ENCODE peak calls at places on chromosomes 4 and X, in ten cellular contexts. One of them, this sample, is unnamed.

GRCh38 chr4:119124314-119124713 is 11.3 kb upstream of the MYOZ2 start:
- DNase-seq in kidney glomerular epithelial cell: no peak
- DNase-seq in neuronal stem cell: no peak
- DNase-seq in body of pancreas: no peak
- DNase-seq in endothelial cell: no peak
- DNase-seq in Peyer's patch: no peak
- DNase-seq in activated naive CD8-positive, alpha-beta T cell treated with anti-CD3 and anti-CD28 coated beads, Interleukin-2, amount 50 U/mL, for 16 hours: no peak
- DNase-seq in frontal cortex: no peak
- DNase-seq in stimulated activated CD8-positive, alpha-beta memory T cell treated with anti-CD3 and anti-CD28 coated beads, Interleukin-4, amount 100 ng/mL, for 4 hours: no peak
- DNase-seq in A172: peak
- DNase-seq in this sample: no peak

GRCh38 chr4:47814896-47815295 is 23.0 kb downstream of the CORIN start:
- DNase-seq in stimulated activated CD8-positive, alpha-beta memory T cell treated with anti-CD3 and anti-CD28 coated beads, Interleukin-4, amount 100 ng/mL, for 4 hours: no peak
- DNase-seq in endothelial cell: no peak
- DNase-seq in A172: no peak
- DNase-seq in kidney glomerular epithelial cell: no peak
- DNase-seq in activated naive CD8-positive, alpha-beta T cell treated with anti-CD3 and anti-CD28 coated beads, Interleukin-2, amount 50 U/mL, for 16 hours: no peak
- DNase-seq in neuronal stem cell: no peak
- DNase-seq in body of pancreas: no peak
- DNase-seq in Peyer's patch: no peak
- DNase-seq in frontal cortex: no peak
- DNase-seq in this sample: no peak

GRCh38 chrX:153495362-153495751 is 577 bp downstream of the BGN start:
- DNase-seq in Peyer's patch: no peak
- DNase-seq in kidney glomerular epithelial cell: peak
- DNase-seq in A172: no peak
- DNase-seq in frontal cortex: no peak
- DNase-seq in endothelial cell: no peak
- DNase-seq in stimulated activated CD8-positive, alpha-beta memory T cell treated with anti-CD3 and anti-CD28 coated beads, Interleukin-4, amount 100 ng/mL, for 4 hours: no peak
- DNase-seq in body of pancreas: peak
- DNase-seq in neuronal stem cell: no peak
- DNase-seq in activated naive CD8-positive, alpha-beta T cell treated with anti-CD3 and anti-CD28 coated beads, Interleukin-2, amount 50 U/mL, for 16 hours: no peak
- DNase-seq in this sample: peak

GRCh38 chr4:41012308-41012707 is 202.0 kb downstream of the APBB2 start:
- DNase-seq in A172: no peak
- DNase-seq in Peyer's patch: no peak
- DNase-seq in frontal cortex: no peak
- DNase-seq in body of pancreas: no peak
- DNase-seq in stimulated activated CD8-positive, alpha-beta memory T cell treated with anti-CD3 and anti-CD28 coated beads, Interleukin-4, amount 100 ng/mL, for 4 hours: no peak
- DNase-seq in activated naive CD8-positive, alpha-beta T cell treated with anti-CD3 and anti-CD28 coated beads, Interleukin-2, amount 50 U/mL, for 16 hours: no peak
- DNase-seq in endothelial cell: no peak
- DNase-seq in neuronal stem cell: no peak
- DNase-seq in kidney glomerular epithelial cell: no peak
- DNase-seq in this sample: no peak

GRCh38 chr4:113339430-113339813 is 290.0 kb downstream of the ANK2 start:
- DNase-seq in A172: no peak
- DNase-seq in neuronal stem cell: no peak
- DNase-seq in activated naive CD8-positive, alpha-beta T cell treated with anti-CD3 and anti-CD28 coated beads, Interleukin-2, amount 50 U/mL, for 16 hours: no peak
- DNase-seq in frontal cortex: no peak
- DNase-seq in stimulated activated CD8-positive, alpha-beta memory T cell treated with anti-CD3 and anti-CD28 coated beads, Interleukin-4, amount 100 ng/mL, for 4 hours: no peak
- DNase-seq in body of pancreas: no peak
- DNase-seq in kidney glomerular epithelial cell: no peak
- DNase-seq in Peyer's patch: no peak
- DNase-seq in endothelial cell: no peak
- DNase-seq in this sample: no peak

GRCh38 chr4:104966349-104967033 is 180.2 kb upstream of the TET2 start:
- DNase-seq in body of pancreas: peak
- DNase-seq in endothelial cell: no peak
- DNase-seq in neuronal stem cell: no peak
- DNase-seq in activated naive CD8-positive, alpha-beta T cell treated with anti-CD3 and anti-CD28 coated beads, Interleukin-2, amount 50 U/mL, for 16 hours: no peak
- DNase-seq in stimulated activated CD8-positive, alpha-beta memory T cell treated with anti-CD3 and anti-CD28 coated beads, Interleukin-4, amount 100 ng/mL, for 4 hours: no peak
- DNase-seq in frontal cortex: no peak
- DNase-seq in A172: no peak
- DNase-seq in Peyer's patch: no peak
- DNase-seq in kidney glomerular epithelial cell: no peak
- DNase-seq in this sample: no peak

GRCh38 chr4:18248611-18249010 is 227.1 kb upstream of the LCORL start:
- DNase-seq in Peyer's patch: no peak
- DNase-seq in endothelial cell: no peak
- DNase-seq in body of pancreas: no peak
- DNase-seq in A172: no peak
- DNase-seq in kidney glomerular epithelial cell: no peak
- DNase-seq in neuronal stem cell: no peak
- DNase-seq in stimulated activated CD8-positive, alpha-beta memory T cell treated with anti-CD3 and anti-CD28 coated beads, Interleukin-4, amount 100 ng/mL, for 4 hours: no peak
- DNase-seq in frontal cortex: no peak
- DNase-seq in activated naive CD8-positive, alpha-beta T cell treated with anti-CD3 and anti-CD28 coated beads, Interleukin-2, amount 50 U/mL, for 16 hours: no peak
- DNase-seq in this sample: no peak

GRCh38 chrX:72545990-72546389 is 26.7 kb downstream of the HDAC8 start:
- DNase-seq in endothelial cell: no peak
- DNase-seq in A172: no peak
- DNase-seq in body of pancreas: peak
- DNase-seq in stimulated activated CD8-positive, alpha-beta memory T cell treated with anti-CD3 and anti-CD28 coated beads, Interleukin-4, amount 100 ng/mL, for 4 hours: no peak
- DNase-seq in neuronal stem cell: no peak
- DNase-seq in activated naive CD8-positive, alpha-beta T cell treated with anti-CD3 and anti-CD28 coated beads, Interleukin-2, amount 50 U/mL, for 16 hours: no peak
- DNase-seq in kidney glomerular epithelial cell: no peak
- DNase-seq in frontal cortex: no peak
- DNase-seq in Peyer's patch: no peak
- DNase-seq in this sample: no peak

GRCh38 chr4:93319011-93319410 is 509.5 kb upstream of the ATOH1 start:
- DNase-seq in stimulated activated CD8-positive, alpha-beta memory T cell treated with anti-CD3 and anti-CD28 coated beads, Interleukin-4, amount 100 ng/mL, for 4 hours: no peak
- DNase-seq in activated naive CD8-positive, alpha-beta T cell treated with anti-CD3 and anti-CD28 coated beads, Interleukin-2, amount 50 U/mL, for 16 hours: no peak
- DNase-seq in Peyer's patch: no peak
- DNase-seq in endothelial cell: no peak
- DNase-seq in body of pancreas: no peak
- DNase-seq in A172: no peak
- DNase-seq in kidney glomerular epithelial cell: no peak
- DNase-seq in neuronal stem cell: no peak
- DNase-seq in frontal cortex: no peak
- DNase-seq in this sample: no peak

GRCh38 chr4:100694467-100694866 is 176.6 kb upstream of the EMCN start:
- DNase-seq in A172: no peak
- DNase-seq in neuronal stem cell: no peak
- DNase-seq in frontal cortex: no peak
- DNase-seq in body of pancreas: no peak
- DNase-seq in activated naive CD8-positive, alpha-beta T cell treated with anti-CD3 and anti-CD28 coated beads, Interleukin-2, amount 50 U/mL, for 16 hours: no peak
- DNase-seq in kidney glomerular epithelial cell: no peak
- DNase-seq in stimulated activated CD8-positive, alpha-beta memory T cell treated with anti-CD3 and anti-CD28 coated beads, Interleukin-4, amount 100 ng/mL, for 4 hours: no peak
- DNase-seq in Peyer's patch: no peak
- DNase-seq in endothelial cell: no peak
- DNase-seq in this sample: no peak

GRCh38 chrX:9670136-9670905 is 95.3 kb downstream of the GPR143 start:
- DNase-seq in A172: peak
- DNase-seq in frontal cortex: no peak
- DNase-seq in activated naive CD8-positive, alpha-beta T cell treated with anti-CD3 and anti-CD28 coated beads, Interleukin-2, amount 50 U/mL, for 16 hours: no peak
- DNase-seq in neuronal stem cell: no peak
- DNase-seq in kidney glomerular epithelial cell: no peak
- DNase-seq in body of pancreas: no peak
- DNase-seq in Peyer's patch: no peak
- DNase-seq in endothelial cell: no peak
- DNase-seq in stimulated activated CD8-positive, alpha-beta memory T cell treated with anti-CD3 and anti-CD28 coated beads, Interleukin-4, amount 100 ng/mL, for 4 hours: no peak
- DNase-seq in this sample: no peak

GRCh38 chrX:97897998-97898397 is 1014.3 kb downstream of the RPA4 start:
- DNase-seq in frontal cortex: no peak
- DNase-seq in body of pancreas: no peak
- DNase-seq in activated naive CD8-positive, alpha-beta T cell treated with anti-CD3 and anti-CD28 coated beads, Interleukin-2, amount 50 U/mL, for 16 hours: no peak
- DNase-seq in A172: no peak
- DNase-seq in kidney glomerular epithelial cell: no peak
- DNase-seq in neuronal stem cell: no peak
- DNase-seq in stimulated activated CD8-positive, alpha-beta memory T cell treated with anti-CD3 and anti-CD28 coated beads, Interleukin-4, amount 100 ng/mL, for 4 hours: no peak
- DNase-seq in Peyer's patch: no peak
- DNase-seq in endothelial cell: no peak
- DNase-seq in this sample: no peak

GRCh38 chr4:178329226-178329872 is 887.1 kb upstream of the AGA start:
- DNase-seq in stimulated activated CD8-positive, alpha-beta memory T cell treated with anti-CD3 and anti-CD28 coated beads, Interleukin-4, amount 100 ng/mL, for 4 hours: no peak
- DNase-seq in activated naive CD8-positive, alpha-beta T cell treated with anti-CD3 and anti-CD28 coated beads, Interleukin-2, amount 50 U/mL, for 16 hours: no peak
- DNase-seq in body of pancreas: no peak
- DNase-seq in Peyer's patch: no peak
- DNase-seq in endothelial cell: no peak
- DNase-seq in neuronal stem cell: no peak
- DNase-seq in kidney glomerular epithelial cell: no peak
- DNase-seq in frontal cortex: no peak
- DNase-seq in A172: no peak
- DNase-seq in this sample: no peak

GRCh38 chr4:121819216-121819980 is 4.3 kb downstream of the CCNA2 start:
- DNase-seq in kidney glomerular epithelial cell: peak
- DNase-seq in neuronal stem cell: no peak
- DNase-seq in Peyer's patch: no peak
- DNase-seq in activated naive CD8-positive, alpha-beta T cell treated with anti-CD3 and anti-CD28 coated beads, Interleukin-2, amount 50 U/mL, for 16 hours: no peak
- DNase-seq in frontal cortex: no peak
- DNase-seq in endothelial cell: no peak
- DNase-seq in A172: no peak
- DNase-seq in stimulated activated CD8-positive, alpha-beta memory T cell treated with anti-CD3 and anti-CD28 coated beads, Interleukin-4, amount 100 ng/mL, for 4 hours: no peak
- DNase-seq in body of pancreas: no peak
- DNase-seq in this sample: no peak

GRCh38 chr4:1080961-1081688 is 32.2 kb downstream of the RNF212 start:
- DNase-seq in neuronal stem cell: no peak
- DNase-seq in body of pancreas: no peak
- DNase-seq in kidney glomerular epithelial cell: no peak
- DNase-seq in stimulated activated CD8-positive, alpha-beta memory T cell treated with anti-CD3 and anti-CD28 coated beads, Interleukin-4, amount 100 ng/mL, for 4 hours: no peak
- DNase-seq in A172: peak
- DNase-seq in Peyer's patch: peak
- DNase-seq in activated naive CD8-positive, alpha-beta T cell treated with anti-CD3 and anti-CD28 coated beads, Interleukin-2, amount 50 U/mL, for 16 hours: no peak
- DNase-seq in frontal cortex: no peak
- DNase-seq in endothelial cell: no peak
- DNase-seq in this sample: peak

GRCh38 chrX:101931104-101931493 is 728 bp downstream of the ZMAT1 start:
- DNase-seq in neuronal stem cell: peak
- DNase-seq in Peyer's patch: no peak
- DNase-seq in activated naive CD8-positive, alpha-beta T cell treated with anti-CD3 and anti-CD28 coated beads, Interleukin-2, amount 50 U/mL, for 16 hours: no peak
- DNase-seq in A172: peak
- DNase-seq in kidney glomerular epithelial cell: no peak
- DNase-seq in endothelial cell: no peak
- DNase-seq in frontal cortex: no peak
- DNase-seq in body of pancreas: no peak
- DNase-seq in stimulated activated CD8-positive, alpha-beta memory T cell treated with anti-CD3 and anti-CD28 coated beads, Interleukin-4, amount 100 ng/mL, for 4 hours: no peak
- DNase-seq in this sample: no peak

GRCh38 chr4:25696409-25696808 is 40.8 kb downstream of the SLC34A2 start:
- DNase-seq in A172: no peak
- DNase-seq in neuronal stem cell: no peak
- DNase-seq in endothelial cell: no peak
- DNase-seq in stimulated activated CD8-positive, alpha-beta memory T cell treated with anti-CD3 and anti-CD28 coated beads, Interleukin-4, amount 100 ng/mL, for 4 hours: no peak
- DNase-seq in activated naive CD8-positive, alpha-beta T cell treated with anti-CD3 and anti-CD28 coated beads, Interleukin-2, amount 50 U/mL, for 16 hours: no peak
- DNase-seq in body of pancreas: no peak
- DNase-seq in frontal cortex: no peak
- DNase-seq in Peyer's patch: peak
- DNase-seq in kidney glomerular epithelial cell: no peak
- DNase-seq in this sample: no peak

GRCh38 chr4:82519072-82519471 is 42.7 kb downstream of the TMEM150C start:
- DNase-seq in A172: peak
- DNase-seq in endothelial cell: no peak
- DNase-seq in neuronal stem cell: no peak
- DNase-seq in frontal cortex: no peak
- DNase-seq in body of pancreas: no peak
- DNase-seq in kidney glomerular epithelial cell: peak
- DNase-seq in activated naive CD8-positive, alpha-beta T cell treated with anti-CD3 and anti-CD28 coated beads, Interleukin-2, amount 50 U/mL, for 16 hours: no peak
- DNase-seq in Peyer's patch: no peak
- DNase-seq in stimulated activated CD8-positive, alpha-beta memory T cell treated with anti-CD3 and anti-CD28 coated beads, Interleukin-4, amount 100 ng/mL, for 4 hours: no peak
- DNase-seq in this sample: no peak

GRCh38 chr4:20554134-20554533 is 146.1 kb upstream of the PACRGL start:
- DNase-seq in body of pancreas: no peak
- DNase-seq in Peyer's patch: no peak
- DNase-seq in activated naive CD8-positive, alpha-beta T cell treated with anti-CD3 and anti-CD28 coated beads, Interleukin-2, amount 50 U/mL, for 16 hours: no peak
- DNase-seq in A172: no peak
- DNase-seq in neuronal stem cell: no peak
- DNase-seq in kidney glomerular epithelial cell: no peak
- DNase-seq in frontal cortex: no peak
- DNase-seq in endothelial cell: no peak
- DNase-seq in stimulated activated CD8-positive, alpha-beta memory T cell treated with anti-CD3 and anti-CD28 coated beads, Interleukin-4, amount 100 ng/mL, for 4 hours: no peak
- DNase-seq in this sample: no peak

GRCh38 chrX:26442340-26442739 is 226.4 kb downstream of the MAGEB5 start:
- DNase-seq in stimulated activated CD8-positive, alpha-beta memory T cell treated with anti-CD3 and anti-CD28 coated beads, Interleukin-4, amount 100 ng/mL, for 4 hours: no peak
- DNase-seq in neuronal stem cell: peak
- DNase-seq in kidney glomerular epithelial cell: no peak
- DNase-seq in A172: peak
- DNase-seq in endothelial cell: peak
- DNase-seq in body of pancreas: peak
- DNase-seq in frontal cortex: no peak
- DNase-seq in activated naive CD8-positive, alpha-beta T cell treated with anti-CD3 and anti-CD28 coated beads, Interleukin-2, amount 50 U/mL, for 16 hours: no peak
- DNase-seq in Peyer's patch: no peak
- DNase-seq in this sample: no peak

GRCh38 chr4:101183658-101184373 is 163.5 kb downstream of the PPP3CA start:
- DNase-seq in neuronal stem cell: no peak
- DNase-seq in Peyer's patch: no peak
- DNase-seq in endothelial cell: no peak
- DNase-seq in frontal cortex: no peak
- DNase-seq in kidney glomerular epithelial cell: peak
- DNase-seq in body of pancreas: no peak
- DNase-seq in activated naive CD8-positive, alpha-beta T cell treated with anti-CD3 and anti-CD28 coated beads, Interleukin-2, amount 50 U/mL, for 16 hours: no peak
- DNase-seq in stimulated activated CD8-positive, alpha-beta memory T cell treated with anti-CD3 and anti-CD28 coated beads, Interleukin-4, amount 100 ng/mL, for 4 hours: no peak
- DNase-seq in A172: no peak
- DNase-seq in this sample: no peak

GRCh38 chr4:5919044-5919443 is 26.2 kb upstream of the CRMP1 start:
- DNase-seq in Peyer's patch: no peak
- DNase-seq in stimulated activated CD8-positive, alpha-beta memory T cell treated with anti-CD3 and anti-CD28 coated beads, Interleukin-4, amount 100 ng/mL, for 4 hours: no peak
- DNase-seq in A172: no peak
- DNase-seq in body of pancreas: no peak
- DNase-seq in activated naive CD8-positive, alpha-beta T cell treated with anti-CD3 and anti-CD28 coated beads, Interleukin-2, amount 50 U/mL, for 16 hours: no peak
- DNase-seq in endothelial cell: no peak
- DNase-seq in neuronal stem cell: no peak
- DNase-seq in frontal cortex: no peak
- DNase-seq in kidney glomerular epithelial cell: no peak
- DNase-seq in this sample: no peak

GRCh38 chr4:152259866-152260265 is 276.0 kb downstream of the FBXW7 start:
- DNase-seq in kidney glomerular epithelial cell: peak
- DNase-seq in body of pancreas: no peak
- DNase-seq in A172: peak
- DNase-seq in Peyer's patch: no peak
- DNase-seq in endothelial cell: no peak
- DNase-seq in activated naive CD8-positive, alpha-beta T cell treated with anti-CD3 and anti-CD28 coated beads, Interleukin-2, amount 50 U/mL, for 16 hours: no peak
- DNase-seq in neuronal stem cell: no peak
- DNase-seq in frontal cortex: no peak
- DNase-seq in stimulated activated CD8-positive, alpha-beta memory T cell treated with anti-CD3 and anti-CD28 coated beads, Interleukin-4, amount 100 ng/mL, for 4 hours: no peak
- DNase-seq in this sample: no peak

GRCh38 chr4:109820563-109820962 is 5.0 kb downstream of the GAR1 start:
- DNase-seq in neuronal stem cell: no peak
- DNase-seq in body of pancreas: no peak
- DNase-seq in kidney glomerular epithelial cell: no peak
- DNase-seq in A172: no peak
- DNase-seq in endothelial cell: no peak
- DNase-seq in stimulated activated CD8-positive, alpha-beta memory T cell treated with anti-CD3 and anti-CD28 coated beads, Interleukin-4, amount 100 ng/mL, for 4 hours: no peak
- DNase-seq in Peyer's patch: no peak
- DNase-seq in activated naive CD8-positive, alpha-beta T cell treated with anti-CD3 and anti-CD28 coated beads, Interleukin-2, amount 50 U/mL, for 16 hours: no peak
- DNase-seq in frontal cortex: no peak
- DNase-seq in this sample: no peak

GRCh38 chr4:124948976-124949597 is 236.6 kb upstream of the ANKRD50 start:
- DNase-seq in endothelial cell: no peak
- DNase-seq in frontal cortex: no peak
- DNase-seq in body of pancreas: no peak
- DNase-seq in kidney glomerular epithelial cell: peak
- DNase-seq in neuronal stem cell: no peak
- DNase-seq in stimulated activated CD8-positive, alpha-beta memory T cell treated with anti-CD3 and anti-CD28 coated beads, Interleukin-4, amount 100 ng/mL, for 4 hours: no peak
- DNase-seq in A172: peak
- DNase-seq in activated naive CD8-positive, alpha-beta T cell treated with anti-CD3 and anti-CD28 coated beads, Interleukin-2, amount 50 U/mL, for 16 hours: no peak
- DNase-seq in Peyer's patch: no peak
- DNase-seq in this sample: no peak

GRCh38 chr4:64882311-64883086 is 473.2 kb upstream of the TECRL start:
- DNase-seq in A172: no peak
- DNase-seq in kidney glomerular epithelial cell: no peak
- DNase-seq in body of pancreas: no peak
- DNase-seq in frontal cortex: no peak
- DNase-seq in activated naive CD8-positive, alpha-beta T cell treated with anti-CD3 and anti-CD28 coated beads, Interleukin-2, amount 50 U/mL, for 16 hours: no peak
- DNase-seq in endothelial cell: no peak
- DNase-seq in Peyer's patch: no peak
- DNase-seq in neuronal stem cell: no peak
- DNase-seq in stimulated activated CD8-positive, alpha-beta memory T cell treated with anti-CD3 and anti-CD28 coated beads, Interleukin-4, amount 100 ng/mL, for 4 hours: no peak
- DNase-seq in this sample: peak

GRCh38 chr4:74659576-74660411 is 134.5 kb downstream of the BTC start:
- DNase-seq in endothelial cell: no peak
- DNase-seq in A172: peak
- DNase-seq in stimulated activated CD8-positive, alpha-beta memory T cell treated with anti-CD3 and anti-CD28 coated beads, Interleukin-4, amount 100 ng/mL, for 4 hours: no peak
- DNase-seq in body of pancreas: peak
- DNase-seq in Peyer's patch: peak
- DNase-seq in frontal cortex: no peak
- DNase-seq in kidney glomerular epithelial cell: peak
- DNase-seq in activated naive CD8-positive, alpha-beta T cell treated with anti-CD3 and anti-CD28 coated beads, Interleukin-2, amount 50 U/mL, for 16 hours: no peak
- DNase-seq in neuronal stem cell: no peak
- DNase-seq in this sample: no peak

GRCh38 chr4:113591982-113592381 is 169.6 kb downstream of the CAMK2D start:
- DNase-seq in stimulated activated CD8-positive, alpha-beta memory T cell treated with anti-CD3 and anti-CD28 coated beads, Interleukin-4, amount 100 ng/mL, for 4 hours: no peak
- DNase-seq in neuronal stem cell: no peak
- DNase-seq in endothelial cell: no peak
- DNase-seq in activated naive CD8-positive, alpha-beta T cell treated with anti-CD3 and anti-CD28 coated beads, Interleukin-2, amount 50 U/mL, for 16 hours: no peak
- DNase-seq in body of pancreas: no peak
- DNase-seq in Peyer's patch: no peak
- DNase-seq in kidney glomerular epithelial cell: peak
- DNase-seq in A172: no peak
- DNase-seq in frontal cortex: no peak
- DNase-seq in this sample: no peak

This sample was measured in BE2C.